ENCODE peak calls at places on chromosomes 2 and 18, in five cellular contexts. Z, U, R, T and P are unnamed samples.

GRCh38 chr2:199261221-199261620 is 196.5 kb downstream of the SATB2 start:
- DNase-seq in Z (no peak), R (no peak), U (no peak), T (peak; percentile 79), P (no peak)

GRCh38 chr2:189318761-189319160 is 122.5 kb upstream of the WDR75 start:
- DNase-seq in Z (no peak), U (no peak), T (no peak), R (no peak), P (no peak)

GRCh38 chr2:101704816-101705565 is 7.5 kb downstream of the MAP4K4 start:
- DNase-seq in U (no peak), Z (no peak), T (no peak), R (no peak), P (no peak)

GRCh38 chr2:59297829-59298228 is 1056.7 kb upstream of the FANCL start:
- DNase-seq in T (no peak), U (no peak), R (no peak), Z (no peak), P (no peak)

GRCh38 chr18:41965856-41966255 is 10.8 kb downstream of the PIK3C3 start:
- DNase-seq in T (no peak), Z (no peak), U (no peak), R (no peak), P (no peak)

GRCh38 chr2:30428827-30429461 is 18.1 kb upstream of the LCLAT1 start:
- DNase-seq in T (no peak), R (no peak), Z (no peak), U (no peak), P (no peak)

GRCh38 chr2:194301946-194302345 is 1355.1 kb upstream of the SLC39A10 start:
- DNase-seq in R (no peak), T (peak; percentile 12), Z (no peak), U (no peak), P (no peak)

GRCh38 chr2:72785517-72785916 is 40.3 kb downstream of the EXOC6B start:
- DNase-seq in R (no peak), Z (no peak), U (no peak), T (no peak), P (no peak)

GRCh38 chr2:56680971-56681631 is 497.3 kb downstream of the CCDC85A start:
- DNase-seq in R (no peak), Z (no peak), U (no peak), T (no peak), P (no peak)

GRCh38 chr2:48707466-48707865 is 48.1 kb downstream of the LHCGR start:
- DNase-seq in T (no peak), Z (no peak), U (no peak), R (no peak), P (no peak)

GRCh38 chr2:10819714-10820314 is 7.2 kb upstream of the PDIA6 start:
- DNase-seq in U (no peak), R (peak; percentile 48), T (no peak), Z (no peak), P (no peak)

GRCh38 chr2:204881519-204882111 is 336.3 kb downstream of the PARD3B start:
- DNase-seq in R (no peak), U (no peak), T (no peak), Z (no peak), P (no peak)

GRCh38 chr18:67239826-67240225 is 276.7 kb downstream of the DSEL start:
- DNase-seq in Z (no peak), T (no peak), U (no peak), R (no peak), P (no peak)

GRCh38 chr18:23701544-23702064 is 12.4 kb downstream of the LAMA3 start:
- DNase-seq in T (no peak), R (no peak), U (no peak), Z (no peak), P (no peak)

GRCh38 chr18:79819951-79820351 is 22.2 kb downstream of the KCNG2 start:
- DNase-seq in T (no peak), R (no peak), U (peak; percentile 59), Z (no peak), P (no peak)

GRCh38 chr2:71861186-71862160 is 286.2 kb downstream of the CYP26B1 start:
- DNase-seq in T (no peak), U (no peak), R (no peak), Z (no peak), P (no peak)

GRCh38 chr2:9112079-9112721 is 94.4 kb upstream of the ASAP2 start:
- DNase-seq in R (peak; percentile 82), Z (no peak), U (no peak), T (no peak), P (peak; percentile 42)

GRCh38 chr2:112584891-112585250 is 462 bp downstream of the CHCHD5 start:
- DNase-seq in Z (no peak), T (no peak), U (no peak), R (no peak), P (no peak)

GRCh38 chr2:217928324-217929293 is 74.2 kb downstream of the TNS1 start:
- DNase-seq in U (no peak), Z (no peak), R (peak; percentile 89), T (peak; percentile 10), P (no peak)

GRCh38 chr2:175309799-175310198 is 128.3 kb upstream of the ATP5MC3 start:
- DNase-seq in T (peak; percentile 69), U (no peak), Z (no peak), R (no peak), P (no peak)

GRCh38 chr2:237181844-237182243 is 96.2 kb downstream of the COPS8 start:
- DNase-seq in Z (no peak), U (no peak), R (no peak), T (no peak), P (no peak)

GRCh38 chr2:16722677-16723076 is 57.0 kb upstream of the CYRIA start:
- DNase-seq in T (no peak), U (no peak), Z (no peak), R (no peak), P (no peak)

GRCh38 chr2:46471-47345 is at the start of gene FAM110C:
- DNase-seq in R (peak; percentile 92), Z (no peak), T (no peak), U (no peak), P (peak; percentile 88)